ENCODE peak calls at places on chromosomes 7 and 10, in five cellular contexts. V is cardiac muscle cell, U is right atrium auricular region, A is lower lobe of right lung, Q is sigmoid colon. S is an unnamed sample.

GRCh38 chr10:3805791-3806381 is 20.9 kb upstream of the KLF6 start:
- DNase-seq in U (peak; percentile 86), V (peak; percentile 86), A (no peak), Q (peak; percentile 81), S (no peak)

GRCh38 chr7:51789494-51789893 is 472.9 kb upstream of the COBL start:
- DNase-seq in Q (no peak), A (no peak), V (no peak), U (no peak), S (no peak)

GRCh38 chr7:85454904-85455303 is 268.0 kb upstream of the SEMA3D start:
- DNase-seq in Q (no peak), U (no peak), V (peak; percentile 91), A (no peak), S (no peak)

GRCh38 chr10:13853854-13854253 is 267.1 kb downstream of the PRPF18 start:
- DNase-seq in Q (no peak), V (no peak), A (no peak), U (no peak), S (no peak)

GRCh38 chr10:13624630-13625029 is 37.9 kb downstream of the PRPF18 start:
- DNase-seq in Q (no peak), V (no peak), U (no peak), A (no peak), S (no peak)

GRCh38 chr10:44878704-44879530 is 32.2 kb upstream of the TMEM72 start:
- DNase-seq in Q (peak; percentile 95), A (peak; percentile 89), U (peak; percentile 91), V (peak; percentile 93), S (no peak)

GRCh38 chr10:119291223-119291900 is 84.0 kb downstream of the GRK5 start:
- DNase-seq in A (no peak), U (no peak), V (no peak), Q (no peak), S (peak; percentile 55)

GRCh38 chr7:27128776-27129728 is 1.5 kb downstream of the HOXA4 start:
- DNase-seq in U (no peak), A (no peak), Q (no peak), V (no peak), S (no peak)

GRCh38 chr7:94289071-94289470 is 105.6 kb upstream of the COL1A2 start:
- DNase-seq in U (peak; percentile 74), Q (peak; percentile 88), A (peak; percentile 49), V (peak; percentile 94), S (no peak)

DNA sequence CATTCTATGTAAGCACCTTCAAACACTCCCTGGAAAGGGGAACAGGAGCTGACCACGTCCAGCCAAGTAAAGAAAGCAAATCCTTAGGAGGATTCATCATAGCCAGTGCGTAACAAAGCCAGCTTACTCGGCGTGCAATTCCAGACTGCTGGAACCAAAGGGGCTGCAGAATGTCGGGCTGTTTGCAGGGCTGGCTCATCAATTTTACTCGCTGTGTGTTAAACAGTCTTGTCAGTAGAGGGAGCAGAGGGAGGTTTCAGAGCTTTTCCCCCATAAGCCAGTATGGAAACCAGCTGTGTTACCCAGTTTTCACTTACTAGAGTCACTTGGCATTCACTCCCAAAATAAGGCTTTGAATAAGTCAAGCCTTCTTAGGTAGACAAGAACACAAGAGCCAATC is 127.1 kb downstream of the KMT2E start:
- DNase-seq in V (peak; percentile 60), U (no peak), Q (no peak), A (no peak), S (no peak)
- TF ChIP-seq CTCF in V (peak; percentile 58), U (no peak), Q (peak; percentile 18), A (no peak), S (peak; percentile 78)

GRCh38 chr7:36084485-36085091 is 68.5 kb upstream of the EEPD1 start:
- DNase-seq in V (peak; percentile 71), U (no peak), Q (peak; percentile 72), A (no peak), S (no peak)
- TF ChIP-seq CTCF in V (peak; percentile 53), U (peak; percentile 20), Q (peak; percentile 61), A (no peak), S (peak; percentile 66)

GRCh38 chr7:80614911-80615310 is 23.5 kb upstream of the CD36 start:
- DNase-seq in V (peak; percentile 52), Q (no peak), U (no peak), A (no peak), S (no peak)
- TF ChIP-seq CTCF in V (no peak), Q (no peak), U (no peak), A (no peak), S (no peak)

GRCh38 chr7:134755422-134756022 is 23.9 kb upstream of the CALD1 start:
- DNase-seq in A (no peak), V (peak; percentile 56), U (no peak), Q (no peak), S (no peak)
- TF ChIP-seq CTCF in A (peak; percentile 52), V (peak; percentile 83), U (no peak), Q (peak; percentile 19), S (peak; percentile 89)

GRCh38 chr10:86349474-86349873 is 17.1 kb downstream of the GRID1 start:
- DNase-seq in U (no peak), Q (no peak), A (peak; percentile 10), V (peak; percentile 23), S (peak; percentile 27)
- TF ChIP-seq CTCF in U (no peak), Q (no peak), A (peak; percentile 13), V (peak; percentile 46), S (peak; percentile 51)

GRCh38 chr10:133325761-133326463 is 10.8 kb downstream of the CALY start:
- DNase-seq in U (no peak), Q (no peak), A (peak; percentile 29), V (no peak), S (peak; percentile 84)

GRCh38 chr10:133329401-133330202 is 7.1 kb downstream of the CALY start:
- DNase-seq in V (peak; percentile 89), U (peak; percentile 75), Q (peak; percentile 88), A (peak; percentile 89), S (peak; percentile 95)

GRCh38 chr10:133326745-133327650 is 9.7 kb downstream of the CALY start:
- DNase-seq in V (no peak), U (no peak), A (peak; percentile 40), Q (no peak), S (peak; percentile 90)

GRCh38 chr10:133328358-133329343 is 8.0 kb downstream of the CALY start:
- DNase-seq in A (peak; percentile 43), Q (no peak), V (no peak), U (no peak), S (peak; percentile 82)

DNA sequence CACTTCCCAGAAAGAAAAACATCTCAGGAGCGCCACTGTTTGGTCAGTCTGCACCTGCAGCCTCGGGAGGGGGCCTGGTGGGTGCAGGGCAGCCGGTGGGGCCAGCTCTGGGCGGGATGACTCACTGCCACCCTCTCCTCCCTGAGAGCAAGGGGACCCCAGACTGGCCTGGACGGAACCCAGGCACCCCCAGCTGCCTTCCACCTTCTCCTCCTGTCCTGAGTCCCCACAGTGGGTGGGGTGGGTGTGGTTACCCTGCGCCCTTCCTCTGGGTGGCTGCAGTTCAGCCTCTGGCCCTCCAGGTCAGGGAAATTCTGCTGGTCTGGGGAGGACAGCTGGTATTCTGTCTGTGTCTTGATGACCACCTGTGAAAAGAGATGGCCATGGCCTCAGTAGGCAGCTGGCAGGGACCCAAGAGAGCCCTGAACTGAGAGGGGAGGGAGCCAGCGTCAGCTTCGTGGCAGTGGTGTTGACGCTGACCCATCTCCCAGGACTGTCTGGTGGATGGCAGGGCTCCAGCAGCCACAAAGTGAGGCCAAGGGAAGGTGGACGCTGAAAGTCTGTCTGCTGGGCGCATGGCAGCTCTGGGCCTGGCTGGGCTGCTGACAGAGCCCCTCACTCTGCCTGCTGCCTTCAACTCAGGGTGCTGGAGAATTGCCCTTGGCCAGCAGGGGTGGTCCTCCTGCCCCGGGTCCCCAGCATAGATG is 8.9 kb downstream of the CALY start:
- DNase-seq in V (no peak), Q (no peak), U (no peak), A (no peak), S (peak; percentile 86)
- TF ChIP-seq CTCF in V (no peak), Q (no peak), U (no peak), A (no peak), S (no peak)

DNA sequence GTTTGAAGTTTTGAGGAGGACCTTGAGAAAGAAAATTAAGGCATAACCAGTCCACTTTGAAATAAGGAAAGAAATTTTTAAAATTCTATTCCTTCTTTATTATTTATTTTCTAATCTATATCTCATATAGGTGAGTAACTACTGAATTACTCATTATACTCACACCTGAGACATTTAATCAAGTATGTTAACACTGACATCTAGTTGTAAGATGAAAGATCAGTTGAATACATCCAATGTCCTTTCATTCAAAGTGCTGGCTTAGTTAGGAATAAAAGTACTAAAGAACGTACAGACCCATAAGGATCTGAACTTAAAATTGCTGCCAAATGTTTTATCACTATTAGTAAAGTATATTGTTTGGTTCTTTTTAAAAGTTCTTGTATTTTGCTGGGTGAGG is 23.5 kb downstream of the TRDMT1 start:
- DNase-seq in Q (no peak), U (no peak), A (no peak), V (no peak), S (no peak)
- TF ChIP-seq CTCF in Q (no peak), U (no peak), A (no peak), V (no peak), S (peak; percentile 13)

GRCh38 chr10:6701289-6701688 is 121.2 kb upstream of the PRKCQ start:
- DNase-seq in U (no peak), V (no peak), Q (no peak), A (no peak), S (no peak)
- TF ChIP-seq CTCF in U (no peak), V (no peak), Q (no peak), A (no peak), S (peak; percentile 38)

GRCh38 chr10:66180651-66181318 is 745.1 kb upstream of the LRRTM3 start:
- DNase-seq in V (peak; percentile 78), U (no peak), A (no peak), Q (no peak), S (no peak)
- TF ChIP-seq CTCF in V (peak; percentile 56), U (peak; percentile 38), A (peak; percentile 67), Q (peak; percentile 31), S (peak; percentile 90)

S was measured in chondrocyte.